ENCODE peak calls at places on chromosomes 2 and 18, in six cellular contexts. Z is iris pigment epithelial cell; X is Kasumi-1; C is effector memory CD8-positive, alpha-beta T cell; U is stimulated activated CD8-positive, alpha-beta memory T cell treated with anti-CD3 and anti-CD28 coated beads, Interleukin-7, amount 100 ng/mL, for 1 hour; Q is head of caudate nucleus. Y is an unnamed sample.
A peak's percentile ranks its signal among the peaks of the same experiment; 100 is the strongest.

GRCh38 chr18:26565514-26565913 is 17.2 kb upstream of the KCTD1 start:
- DNase-seq in Z (no peak), X (no peak), C (no peak), U (no peak), Q (no peak), Y (no peak)

GRCh38 chr18:13797157-13797611 is 26.8 kb upstream of the MC5R start:
- DNase-seq in Z (peak; percentile 29), X (no peak), C (no peak), U (no peak), Q (no peak), Y (peak; percentile 36)

GRCh38 chr2:158979775-158980174 is 11.3 kb downstream of the TANC1 start:
- DNase-seq in Z (peak; percentile 55), X (no peak), C (no peak), U (no peak), Q (no peak), Y (no peak)

GRCh38 chr2:20410556-20411277 is 36.2 kb upstream of the RHOB start:
- DNase-seq in Z (no peak), X (no peak), C (no peak), U (no peak), Q (no peak), Y (no peak)

GRCh38 chr18:21264651-21265050 is 22.6 kb downstream of the GREB1L start:
- DNase-seq in Z (peak; percentile 22), X (no peak), C (no peak), U (no peak), Q (no peak), Y (no peak)

GRCh38 chr18:31424383-31424988 is 23.1 kb upstream of the DSG3 start:
- DNase-seq in Z (peak; percentile 21), X (peak; percentile 73), C (no peak), U (no peak), Q (no peak), Y (peak; percentile 72)

GRCh38 chr2:183799761-183800160 is 675.5 kb downstream of the NUP35 start:
- DNase-seq in Z (no peak), X (no peak), C (no peak), U (no peak), Q (no peak), Y (no peak)

GRCh38 chr2:234437642-234438321 is 59.1 kb downstream of the ARL4C start:
- DNase-seq in Z (no peak), X (no peak), C (no peak), U (no peak), Q (peak; percentile 38), Y (no peak)

GRCh38 chr2:105926960-105927678 is 182.4 kb downstream of the NCK2 start:
- DNase-seq in Z (no peak), X (peak; percentile 7), C (peak; percentile 50), U (peak; percentile 15), Q (no peak), Y (no peak)

GRCh38 chr2:25042321-25043240 is 705 bp downstream of the EFR3B start:
- DNase-seq in Z (peak; percentile 45), X (no peak), C (peak; percentile 14), U (no peak), Q (peak; percentile 48), Y (peak; percentile 37)

GRCh38 chr2:159982270-159982669 is 80.1 kb downstream of the PLA2R1 start:
- DNase-seq in Z (peak; percentile 93), X (peak; percentile 20), C (no peak), U (no peak), Q (no peak), Y (peak; percentile 96)

GRCh38 chr2:233112261-233113113 is 52.3 kb downstream of the INPP5D start:
- DNase-seq in Z (no peak), X (no peak), C (no peak), U (no peak), Q (no peak), Y (no peak)

GRCh38 chr2:101788565-101788964 is 91.1 kb downstream of the MAP4K4 start:
- DNase-seq in Z (no peak), X (no peak), C (no peak), U (no peak), Q (no peak), Y (no peak)

GRCh38 chr2:211611061-211611518 is 927.5 kb downstream of the ERBB4 start:
- DNase-seq in Z (no peak), X (peak; percentile 28), C (no peak), U (no peak), Q (no peak), Y (no peak)

GRCh38 chr2:23698733-23699391 is 228.1 kb downstream of the ATAD2B start:
- DNase-seq in Z (peak; percentile 73), X (no peak), C (no peak), U (no peak), Q (peak; percentile 63), Y (peak; percentile 53)

GRCh38 chr18:6557470-6558245 is 142.9 kb upstream of the L3MBTL4 start:
- DNase-seq in Z (no peak), X (no peak), C (no peak), U (no peak), Q (no peak), Y (peak; percentile 41)

GRCh38 chr2:138433995-138434991 is 67.3 kb upstream of the SPOPL start:
- DNase-seq in Z (peak; percentile 9), X (no peak), C (no peak), U (no peak), Q (no peak), Y (peak; percentile 16)

GRCh38 chr2:165069131-165069530 is 113.8 kb upstream of the SLC38A11 start:
- DNase-seq in Z (no peak), X (no peak), C (no peak), U (no peak), Q (no peak), Y (no peak)

GRCh38 chr2:98468621-98469236 is 24.1 kb downstream of the INPP4A start:
- DNase-seq in Z (peak; percentile 38), X (no peak), C (no peak), U (no peak), Q (no peak), Y (no peak)

GRCh38 chr2:128543646-128544045 is 225.0 kb upstream of the HS6ST1 start:
- DNase-seq in Z (no peak), X (no peak), C (no peak), U (no peak), Q (no peak), Y (no peak)

GRCh38 chr2:69298261-69298660 is 88.8 kb downstream of the GFPT1 start:
- DNase-seq in Z (peak; percentile 95), X (peak; percentile 25), C (no peak), U (no peak), Q (no peak), Y (peak; percentile 95)

GRCh38 chr2:143426296-143426695 is 297.1 kb downstream of the ARHGAP15 start:
- DNase-seq in Z (peak; percentile 94), X (no peak), C (no peak), U (no peak), Q (no peak), Y (peak; percentile 91)

GRCh38 chr2:127857494-127857818 is 499 bp downstream of the POLR2D start:
- DNase-seq in Z (no peak), X (peak; percentile 32), C (peak; percentile 8), U (no peak), Q (no peak), Y (no peak)

GRCh38 chr2:218344090-218344754 is 12.4 kb upstream of the CATIP start:
- DNase-seq in Z (no peak), X (no peak), C (no peak), U (no peak), Q (no peak), Y (no peak)

GRCh38 chr2:113078350-113078839 is 10.6 kb downstream of the IL1F10 start:
- DNase-seq in Z (peak; percentile 31), X (no peak), C (no peak), U (no peak), Q (no peak), Y (no peak)

GRCh38 chr18:41754332-41754731 is 200.7 kb upstream of the PIK3C3 start:
- DNase-seq in Z (no peak), X (peak; percentile 6), C (no peak), U (no peak), Q (no peak), Y (no peak)

GRCh38 chr2:75600418-75601088 is 39.8 kb upstream of the EVA1A start:
- DNase-seq in Z (peak; percentile 14), X (no peak), C (no peak), U (no peak), Q (no peak), Y (no peak)

GRCh38 chr18:51399491-51400122 is 202.1 kb upstream of the MEX3C start:
- DNase-seq in Z (no peak), X (no peak), C (no peak), U (no peak), Q (peak; percentile 28), Y (peak; percentile 7)

GRCh38 chr18:74380916-74381315 is 65.3 kb downstream of the C18orf63 start:
- DNase-seq in Z (no peak), X (no peak), C (no peak), U (no peak), Q (no peak), Y (no peak)

GRCh38 chr2:121075006-121075545 is 209.9 kb downstream of the TFCP2L1 start:
- DNase-seq in Z (peak; percentile 95), X (peak; percentile 27), C (no peak), U (no peak), Q (no peak), Y (peak; percentile 93)

GRCh38 chr2:194004590-194005206 is 1652.3 kb upstream of the SLC39A10 start:
- DNase-seq in Z (peak; percentile 54), X (no peak), C (no peak), U (no peak), Q (no peak), Y (peak; percentile 50)

GRCh38 chr2:237264480-237265219 is 149.3 kb downstream of the COL6A3 start:
- DNase-seq in Z (peak; percentile 84), X (no peak), C (no peak), U (no peak), Q (no peak), Y (peak; percentile 88)

GRCh38 chr2:132544045-132544630 is 125.9 kb downstream of the LYPD1 start:
- DNase-seq in Z (no peak), X (no peak), C (no peak), U (no peak), Q (no peak), Y (no peak)

GRCh38 chr2:241760301-241760771 is 16.3 kb upstream of the GAL3ST2 start:
- DNase-seq in Z (no peak), X (no peak), C (no peak), U (no peak), Q (no peak), Y (no peak)